ENCODE peak calls at places on chromosomes 6 and 20, in five cellular contexts. One of them, this sample, is unnamed.

GRCh38 chr6:156652231-156652750 is 124.9 kb upstream of the ARID1B start:
- DNase-seq in endodermal cell: no peak
- DNase-seq in cardiac muscle cell: no peak
- DNase-seq in Peyer's patch: no peak
- DNase-seq in neuronal stem cell: no peak
- DNase-seq in this sample: no peak

GRCh38 chr6:92114797-92115196 is 1304.6 kb downstream of the EPHA7 start:
- DNase-seq in endodermal cell: no peak
- DNase-seq in cardiac muscle cell: no peak
- DNase-seq in Peyer's patch: no peak
- DNase-seq in neuronal stem cell: no peak
- DNase-seq in this sample: no peak

GRCh38 chr6:31122803-31123706 is 2.8 kb upstream of the CDSN start:
- DNase-seq in endodermal cell: no peak
- DNase-seq in cardiac muscle cell: peak; percentile 93
- DNase-seq in Peyer's patch: no peak
- DNase-seq in neuronal stem cell: no peak
- DNase-seq in this sample: peak; percentile 63

GRCh38 chr6:159935633-159936032 is 33.2 kb upstream of the IGF2R start:
- DNase-seq in endodermal cell: no peak
- DNase-seq in cardiac muscle cell: peak; percentile 55
- DNase-seq in Peyer's patch: no peak
- DNase-seq in neuronal stem cell: no peak
- DNase-seq in this sample: no peak

GRCh38 chr20:404088-404487 is 4.0 kb upstream of the RBCK1 start:
- DNase-seq in endodermal cell: no peak
- DNase-seq in cardiac muscle cell: no peak
- DNase-seq in Peyer's patch: no peak
- DNase-seq in neuronal stem cell: no peak
- DNase-seq in this sample: no peak

GRCh38 chr20:14764511-14765369 is 427.3 kb upstream of the FLRT3 start:
- DNase-seq in endodermal cell: no peak
- DNase-seq in cardiac muscle cell: no peak
- DNase-seq in Peyer's patch: no peak
- DNase-seq in neuronal stem cell: no peak
- DNase-seq in this sample: peak; percentile 56

GRCh38 chr6:43966806-43967575 is 160.3 kb downstream of the MRPL14 start:
- DNase-seq in endodermal cell: no peak
- DNase-seq in cardiac muscle cell: no peak
- DNase-seq in Peyer's patch: no peak
- DNase-seq in neuronal stem cell: no peak
- DNase-seq in this sample: no peak

GRCh38 chr6:134599079-134599478 is 281.2 kb upstream of the SGK1 start:
- DNase-seq in endodermal cell: no peak
- DNase-seq in cardiac muscle cell: no peak
- DNase-seq in Peyer's patch: no peak
- DNase-seq in neuronal stem cell: no peak
- DNase-seq in this sample: no peak

GRCh38 chr20:13865825-13866351 is 81.1 kb downstream of the NDUFAF5 start:
- DNase-seq in endodermal cell: no peak
- DNase-seq in cardiac muscle cell: no peak
- DNase-seq in Peyer's patch: no peak
- DNase-seq in neuronal stem cell: no peak
- DNase-seq in this sample: no peak

GRCh38 chr6:37340639-37340943 is 13.2 kb upstream of the RNF8 start:
- DNase-seq in endodermal cell: no peak
- DNase-seq in cardiac muscle cell: no peak
- DNase-seq in Peyer's patch: no peak
- DNase-seq in neuronal stem cell: no peak
- DNase-seq in this sample: no peak

GRCh38 chr6:160461641-160462040 is 113.5 kb downstream of the SLC22A3 start:
- DNase-seq in endodermal cell: no peak
- DNase-seq in cardiac muscle cell: no peak
- DNase-seq in Peyer's patch: no peak
- DNase-seq in neuronal stem cell: no peak
- DNase-seq in this sample: no peak

GRCh38 chr20:13322621-13323020 is 101.5 kb downstream of the ISM1 start:
- DNase-seq in endodermal cell: peak; percentile 84
- DNase-seq in cardiac muscle cell: no peak
- DNase-seq in Peyer's patch: no peak
- DNase-seq in neuronal stem cell: no peak
- DNase-seq in this sample: no peak

GRCh38 chr6:5422321-5422915 is 161.1 kb downstream of the FARS2 start:
- DNase-seq in endodermal cell: peak; percentile 86
- DNase-seq in cardiac muscle cell: peak; percentile 57
- DNase-seq in Peyer's patch: no peak
- DNase-seq in neuronal stem cell: no peak
- DNase-seq in this sample: no peak

GRCh38 chr20:32567384-32568178 is 17.6 kb downstream of the NOL4L start:
- DNase-seq in endodermal cell: no peak
- DNase-seq in cardiac muscle cell: no peak
- DNase-seq in Peyer's patch: no peak
- DNase-seq in neuronal stem cell: no peak
- DNase-seq in this sample: no peak

GRCh38 chr6:149380523-149380922 is 19.5 kb upstream of the SUMO4 start:
- DNase-seq in endodermal cell: no peak
- DNase-seq in cardiac muscle cell: no peak
- DNase-seq in Peyer's patch: no peak
- DNase-seq in neuronal stem cell: no peak
- DNase-seq in this sample: no peak

GRCh38 chr20:1782181-1782580 is 113.0 kb upstream of the SIRPA start:
- DNase-seq in endodermal cell: no peak
- DNase-seq in cardiac muscle cell: no peak
- DNase-seq in Peyer's patch: no peak
- DNase-seq in neuronal stem cell: no peak
- DNase-seq in this sample: no peak

GRCh38 chr6:36701401-36701991 is 3.9 kb downstream of the RAB44 start:
- DNase-seq in endodermal cell: peak; percentile 72
- DNase-seq in cardiac muscle cell: no peak
- DNase-seq in Peyer's patch: no peak
- DNase-seq in neuronal stem cell: no peak
- DNase-seq in this sample: no peak

GRCh38 chr6:90764001-90764400 is 177.1 kb upstream of the MAP3K7 start:
- DNase-seq in endodermal cell: no peak
- DNase-seq in cardiac muscle cell: no peak
- DNase-seq in Peyer's patch: no peak
- DNase-seq in neuronal stem cell: no peak
- DNase-seq in this sample: no peak

GRCh38 chr6:106530502-106530901 is 98.8 kb downstream of the RTN4IP1 start:
- DNase-seq in endodermal cell: no peak
- DNase-seq in cardiac muscle cell: peak; percentile 48
- DNase-seq in Peyer's patch: no peak
- DNase-seq in neuronal stem cell: no peak
- DNase-seq in this sample: no peak

GRCh38 chr6:106527979-106528378 is 101.3 kb downstream of the RTN4IP1 start:
- DNase-seq in endodermal cell: no peak
- DNase-seq in cardiac muscle cell: peak; percentile 87
- DNase-seq in Peyer's patch: no peak
- DNase-seq in neuronal stem cell: no peak
- DNase-seq in this sample: no peak

GRCh38 chr6:106528521-106528920 is 100.8 kb downstream of the RTN4IP1 start:
- DNase-seq in endodermal cell: no peak
- DNase-seq in cardiac muscle cell: no peak
- DNase-seq in Peyer's patch: no peak
- DNase-seq in neuronal stem cell: no peak
- DNase-seq in this sample: no peak

GRCh38 chr6:106529438-106529837 is 99.9 kb downstream of the RTN4IP1 start:
- DNase-seq in endodermal cell: no peak
- DNase-seq in cardiac muscle cell: no peak
- DNase-seq in Peyer's patch: no peak
- DNase-seq in neuronal stem cell: no peak
- DNase-seq in this sample: no peak

GRCh38 chr6:106530026-106530425 is 99.3 kb downstream of the RTN4IP1 start:
- DNase-seq in endodermal cell: no peak
- DNase-seq in cardiac muscle cell: no peak
- DNase-seq in Peyer's patch: no peak
- DNase-seq in neuronal stem cell: no peak
- DNase-seq in this sample: no peak
- H3K4me3 ChIP-seq in endodermal cell: no peak overlapping the region
- H3K4me3 ChIP-seq in cardiac muscle cell: no peak overlapping the region
- H3K4me3 ChIP-seq in Peyer's patch: no peak overlapping the region
- H3K4me3 ChIP-seq in neuronal stem cell: no peak overlapping the region
- H3K4me3 ChIP-seq in this sample: no peak overlapping the region

GRCh38 chr6:152313542-152314482 is 323.4 kb downstream of the SYNE1 start:
- DNase-seq in endodermal cell: peak; percentile 83
- DNase-seq in cardiac muscle cell: peak; percentile 78
- DNase-seq in Peyer's patch: no peak
- DNase-seq in neuronal stem cell: no peak
- DNase-seq in this sample: no peak

GRCh38 chr6:152316024-152316423 is 321.1 kb downstream of the SYNE1 start:
- DNase-seq in endodermal cell: no peak
- DNase-seq in cardiac muscle cell: peak; percentile 74
- DNase-seq in Peyer's patch: no peak
- DNase-seq in neuronal stem cell: no peak
- DNase-seq in this sample: peak; percentile 52

GRCh38 chr6:152323376-152323775 is 313.8 kb downstream of the SYNE1 start:
- DNase-seq in endodermal cell: no peak
- DNase-seq in cardiac muscle cell: no peak
- DNase-seq in Peyer's patch: no peak
- DNase-seq in neuronal stem cell: no peak
- DNase-seq in this sample: no peak

GRCh38 chr6:152314483-152314832 is 322.7 kb downstream of the SYNE1 start:
- DNase-seq in endodermal cell: no peak
- DNase-seq in cardiac muscle cell: no peak
- DNase-seq in Peyer's patch: no peak
- DNase-seq in neuronal stem cell: no peak
- DNase-seq in this sample: no peak

DNA sequence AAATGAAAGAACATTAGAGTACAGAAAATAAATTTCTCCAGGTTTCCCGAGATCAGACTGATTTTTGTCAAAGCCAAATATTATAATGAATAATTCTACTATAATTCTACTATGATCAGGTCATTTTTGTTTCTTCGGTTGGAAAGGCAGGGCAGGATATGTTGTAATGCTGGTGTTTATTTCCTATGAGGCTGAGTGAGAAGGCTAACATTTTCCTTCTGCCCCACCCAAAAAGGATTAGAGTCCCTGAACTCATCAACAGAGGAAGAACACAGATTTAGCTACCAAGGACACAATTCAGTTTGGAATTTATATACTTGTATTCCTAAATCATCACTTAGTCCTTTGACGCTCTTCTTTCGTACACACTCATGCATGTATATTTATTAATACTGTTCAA is 318.9 kb downstream of the SYNE1 start:
- DNase-seq in endodermal cell: no peak
- DNase-seq in cardiac muscle cell: peak; percentile 10
- DNase-seq in Peyer's patch: no peak
- DNase-seq in neuronal stem cell: no peak
- DNase-seq in this sample: no peak
- H3K27ac ChIP-seq in endodermal cell: no peak overlapping the region
- H3K27ac ChIP-seq in cardiac muscle cell: no peak overlapping the region
- H3K27ac ChIP-seq in Peyer's patch: no peak overlapping the region
- H3K27ac ChIP-seq in neuronal stem cell: no peak overlapping the region
- H3K27ac ChIP-seq in this sample: peak overlapping the region; percentile 55

GRCh38 chr20:22575087-22575721 is 9.2 kb downstream of the FOXA2 start:
- DNase-seq in endodermal cell: peak; percentile 78
- DNase-seq in cardiac muscle cell: no peak
- DNase-seq in Peyer's patch: no peak
- DNase-seq in neuronal stem cell: no peak
- DNase-seq in this sample: no peak

GRCh38 chr20:22574545-22575086 is 9.8 kb downstream of the FOXA2 start:
- DNase-seq in endodermal cell: peak; percentile 89
- DNase-seq in cardiac muscle cell: no peak
- DNase-seq in Peyer's patch: no peak
- DNase-seq in neuronal stem cell: no peak
- DNase-seq in this sample: no peak

GRCh38 chr20:22572491-22572890 is 11.9 kb downstream of the FOXA2 start:
- DNase-seq in endodermal cell: peak; percentile 58
- DNase-seq in cardiac muscle cell: no peak
- DNase-seq in Peyer's patch: no peak
- DNase-seq in neuronal stem cell: no peak
- DNase-seq in this sample: peak; percentile 52

GRCh38 chr20:22568872-22569344 is 15.5 kb downstream of the FOXA2 start:
- DNase-seq in endodermal cell: peak; percentile 70
- DNase-seq in cardiac muscle cell: no peak
- DNase-seq in Peyer's patch: no peak
- DNase-seq in neuronal stem cell: no peak
- DNase-seq in this sample: peak; percentile 51

DNA sequence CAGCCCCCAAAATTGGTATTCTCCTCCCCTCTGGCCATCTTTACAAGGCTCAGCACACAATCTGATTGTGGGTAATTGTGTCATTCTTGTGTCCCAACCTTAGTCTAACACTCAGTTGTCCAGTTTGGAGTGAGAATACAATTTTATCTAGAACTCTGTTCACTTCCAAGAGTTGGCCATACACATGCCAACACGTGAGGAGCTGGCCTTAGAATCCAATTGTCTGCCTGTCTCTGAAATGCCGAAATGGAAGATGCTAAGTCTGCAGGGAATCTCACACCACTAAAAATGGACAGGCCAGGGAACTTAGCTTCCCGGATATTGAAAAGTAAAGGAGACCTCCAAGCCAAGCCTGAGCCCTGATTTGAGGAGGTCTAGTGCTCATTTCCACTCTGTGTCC is 12.3 kb downstream of the FOXA2 start:
- DNase-seq in endodermal cell: no peak
- DNase-seq in cardiac muscle cell: no peak
- DNase-seq in Peyer's patch: no peak
- DNase-seq in neuronal stem cell: no peak
- DNase-seq in this sample: no peak
- H3K36me3 ChIP-seq in endodermal cell: peaks cover 19% of the 10 kb centered on the region
- H3K36me3 ChIP-seq in cardiac muscle cell: no peaks in the 10 kb centered on the region
- H3K36me3 ChIP-seq in Peyer's patch: no peaks in the 10 kb centered on the region
- H3K36me3 ChIP-seq in neuronal stem cell: no peaks in the 10 kb centered on the region
- H3K36me3 ChIP-seq in this sample: no peaks in the 10 kb centered on the region

GRCh38 chr6:53294611-53295010 is 54.1 kb downstream of the ELOVL5 start:
- DNase-seq in endodermal cell: no peak
- DNase-seq in cardiac muscle cell: no peak
- DNase-seq in Peyer's patch: no peak
- DNase-seq in neuronal stem cell: no peak
- DNase-seq in this sample: no peak
- H3K4me3 ChIP-seq in endodermal cell: no peak overlapping the region
- H3K4me3 ChIP-seq in cardiac muscle cell: no peak overlapping the region
- H3K4me3 ChIP-seq in Peyer's patch: no peak overlapping the region
- H3K4me3 ChIP-seq in neuronal stem cell: no peak overlapping the region
- H3K4me3 ChIP-seq in this sample: no peak overlapping the region

GRCh38 chr20:58130574-58130973 is 97.9 kb downstream of the ANKRD60 start:
- DNase-seq in endodermal cell: no peak
- DNase-seq in cardiac muscle cell: no peak
- DNase-seq in Peyer's patch: no peak
- DNase-seq in neuronal stem cell: peak; percentile 20
- DNase-seq in this sample: no peak
- H3K27ac ChIP-seq in endodermal cell: peak overlapping the region; percentile 58
- H3K27ac ChIP-seq in cardiac muscle cell: no peak overlapping the region
- H3K27ac ChIP-seq in Peyer's patch: no peak overlapping the region
- H3K27ac ChIP-seq in neuronal stem cell: no peak overlapping the region
- H3K27ac ChIP-seq in this sample: peak overlapping the region; percentile 49

GRCh38 chr20:36808317-36809257 is 35.0 kb upstream of the DSN1 start:
- DNase-seq in endodermal cell: peak; percentile 92
- DNase-seq in cardiac muscle cell: peak; percentile 67
- DNase-seq in Peyer's patch: peak; percentile 86
- DNase-seq in neuronal stem cell: peak; percentile 39
- DNase-seq in this sample: peak; percentile 82
- H3K36me3 ChIP-seq in endodermal cell: peaks cover 80% of the 10 kb centered on the region
- H3K36me3 ChIP-seq in cardiac muscle cell: peaks cover 46% of the 10 kb centered on the region
- H3K36me3 ChIP-seq in Peyer's patch: peaks cover 47% of the 10 kb centered on the region
- H3K36me3 ChIP-seq in neuronal stem cell: peaks cover 59% of the 10 kb centered on the region
- H3K36me3 ChIP-seq in this sample: peaks cover 95% of the 10 kb centered on the region

GRCh38 chr20:56428881-56429280 is 16.8 kb downstream of the CASS4 start:
- DNase-seq in endodermal cell: peak; percentile 29
- DNase-seq in cardiac muscle cell: no peak
- DNase-seq in Peyer's patch: no peak
- DNase-seq in neuronal stem cell: no peak
- DNase-seq in this sample: no peak
- H3K4me3 ChIP-seq in endodermal cell: no peak overlapping the region
- H3K4me3 ChIP-seq in cardiac muscle cell: no peak overlapping the region
- H3K4me3 ChIP-seq in Peyer's patch: no peak overlapping the region
- H3K4me3 ChIP-seq in neuronal stem cell: no peak overlapping the region
- H3K4me3 ChIP-seq in this sample: no peak overlapping the region

GRCh38 chr20:62707981-62708521 is 585 bp upstream of the NTSR1 start:
- DNase-seq in endodermal cell: peak; percentile 91
- DNase-seq in cardiac muscle cell: no peak
- DNase-seq in Peyer's patch: no peak
- DNase-seq in neuronal stem cell: no peak
- DNase-seq in this sample: no peak
- H3K27ac ChIP-seq in endodermal cell: no peak overlapping the region
- H3K27ac ChIP-seq in cardiac muscle cell: no peak overlapping the region
- H3K27ac ChIP-seq in Peyer's patch: no peak overlapping the region
- H3K27ac ChIP-seq in neuronal stem cell: no peak overlapping the region
- H3K27ac ChIP-seq in this sample: no peak overlapping the region